ENCODE peak calls at places on chromosome 17, in four cellular contexts. X is ovary, R is adrenal gland, Z is breast epithelium. U is an unnamed sample.

GRCh38 chr17:14201595-14201994 is 35.1 kb downstream of the CDRT15 start:
- DNase-seq in X (no peak), R (peak; percentile 38), Z (no peak), U (peak; percentile 76)

GRCh38 chr17:77324227-77324626 is 183.5 kb downstream of the SEC14L1 start:
- DNase-seq in X (peak; percentile 52), R (no peak), Z (peak; percentile 17), U (peak; percentile 46)

GRCh38 chr17:6775871-6776405 is at the start of gene FBXO39:
- DNase-seq in X (peak; percentile 52), R (no peak), Z (no peak), U (no peak)

GRCh38 chr17:62995377-62995885 is 29.4 kb downstream of the TANC2 start:
- DNase-seq in X (no peak), R (peak; percentile 24), Z (no peak), U (peak; percentile 58)

GRCh38 chr17:10738516-10739258 is 8.9 kb upstream of the TMEM220 start:
- DNase-seq in X (no peak), R (no peak), Z (no peak), U (no peak)

GRCh38 chr17:8140413-8141029 is 11.7 kb downstream of the PER1 start:
- DNase-seq in X (no peak), R (no peak), Z (peak; percentile 38), U (peak; percentile 43)

GRCh38 chr17:72687941-72688340 is 404.5 kb downstream of the SLC39A11 start:
- DNase-seq in X (no peak), R (no peak), Z (no peak), U (no peak)

GRCh38 chr17:78862073-78863023 is 21.7 kb upstream of the USP36 start:
- DNase-seq in X (peak; percentile 80), R (peak; percentile 95), Z (peak; percentile 79), U (peak; percentile 83)

GRCh38 chr17:66713533-66714042 is 121.3 kb upstream of the CACNG5 start:
- DNase-seq in X (no peak), R (no peak), Z (no peak), U (no peak)

GRCh38 chr17:74427048-74427762 is 4.7 kb upstream of the GPRC5C start:
- DNase-seq in X (peak; percentile 63), R (no peak), Z (peak; percentile 62), U (peak; percentile 88)

GRCh38 chr17:71032746-71033273 is 863.5 kb downstream of the KCNJ2 start:
- DNase-seq in X (no peak), R (no peak), Z (no peak), U (no peak)

GRCh38 chr17:20787281-20787680 is 207.8 kb downstream of the CDRT15L2 start:
- DNase-seq in X (no peak), R (no peak), Z (no peak), U (no peak)

GRCh38 chr17:4747847-4748246 is 8.1 kb upstream of the CXCL16 start:
- DNase-seq in X (no peak), R (peak; percentile 56), Z (no peak), U (no peak)

GRCh38 chr17:70251704-70252103 is 82.4 kb downstream of the KCNJ2 start:
- DNase-seq in X (no peak), R (no peak), Z (peak; percentile 27), U (no peak)

GRCh38 chr17:59764292-59764741 is 56.9 kb downstream of the VMP1 start:
- DNase-seq in X (no peak), R (no peak), Z (no peak), U (no peak)

GRCh38 chr17:73215414-73215813 is 22.6 kb downstream of the COG1 start:
- DNase-seq in X (no peak), R (no peak), Z (no peak), U (no peak)

GRCh38 chr17:57552114-57552601 is 192.9 kb downstream of the CCDC182 start:
- DNase-seq in X (peak; percentile 77), R (no peak), Z (no peak), U (no peak)

GRCh38 chr17:57549996-57550395 is 195.1 kb downstream of the CCDC182 start:
- DNase-seq in X (no peak), R (peak; percentile 46), Z (no peak), U (no peak)

GRCh38 chr17:57550671-57551315 is 194.3 kb downstream of the CCDC182 start:
- DNase-seq in X (no peak), R (no peak), Z (no peak), U (no peak)

GRCh38 chr17:57553525-57553924 is 191.6 kb downstream of the CCDC182 start:
- DNase-seq in X (no peak), R (peak; percentile 90), Z (no peak), U (no peak)

DNA sequence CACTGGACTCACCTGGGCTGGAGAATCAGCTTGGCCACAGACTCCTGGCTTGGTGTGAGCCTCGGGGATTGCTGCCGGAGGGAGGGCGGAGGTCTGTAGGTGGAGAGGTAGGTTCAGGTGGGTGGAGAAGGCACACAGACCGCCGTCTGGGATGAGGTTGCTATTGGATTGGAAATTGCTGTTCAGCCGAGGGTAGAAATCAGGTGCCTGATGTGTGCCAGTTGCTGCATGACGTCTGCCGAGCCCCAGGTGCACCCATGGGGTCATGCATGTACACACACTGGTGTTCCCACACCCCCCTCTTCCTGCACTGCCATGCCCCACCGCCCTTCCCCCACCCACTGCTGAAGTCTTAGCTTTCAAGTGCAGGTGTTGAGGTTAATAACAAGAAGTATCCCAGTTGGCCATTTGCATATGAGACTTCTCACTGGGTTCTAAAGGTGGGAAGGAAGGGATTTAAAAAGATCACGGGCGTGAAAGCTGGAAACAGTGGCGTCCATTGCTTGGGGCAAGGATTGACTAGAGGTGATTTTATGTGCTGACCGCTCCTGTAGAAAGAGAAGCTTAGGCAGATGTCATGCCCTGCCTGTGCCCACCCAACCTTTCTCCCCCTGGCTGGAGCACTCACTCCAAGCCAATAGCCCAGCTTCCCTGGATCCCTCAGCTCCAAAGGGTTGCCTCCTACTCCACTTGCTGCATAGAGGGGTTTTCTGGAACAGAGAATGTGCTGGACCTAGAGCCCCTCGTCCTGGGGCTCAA is 193.6 kb downstream of the CCDC182 start:
- DNase-seq in X (no peak), R (no peak), Z (no peak), U (peak; percentile 95)
- TF ChIP-seq POLR2A in X (no peak), R (no peak), Z (no peak), U (no peak)

DNA sequence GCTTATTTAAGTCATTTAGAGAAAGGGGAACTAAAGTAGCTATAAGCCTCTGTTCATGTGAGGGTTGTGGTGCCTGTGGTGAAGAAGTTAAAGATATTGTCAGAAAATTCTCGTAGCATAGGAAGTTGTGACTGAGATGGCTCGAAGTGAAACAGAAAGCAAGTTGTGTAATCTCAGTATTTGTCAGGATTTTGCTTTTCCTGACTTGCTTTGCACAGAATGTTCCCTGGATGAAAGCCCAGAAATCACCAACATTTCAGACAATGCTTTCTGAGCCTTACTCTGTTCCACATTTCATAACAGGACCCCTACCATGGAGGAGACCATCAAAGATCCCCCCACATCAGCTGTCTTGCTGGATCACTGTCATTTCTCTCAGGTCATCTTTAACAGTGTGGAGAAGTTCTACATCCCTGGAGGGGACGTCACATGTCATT is 10.6 kb downstream of the CALCOCO2 start:
- DNase-seq in X (no peak), R (peak; percentile 58), Z (no peak), U (no peak)
- H3K4me1 ChIP-seq in X (peaks cover 7% of the 10 kb centered on the region), R (peaks cover 70% of the 10 kb centered on the region), Z (peaks cover 14% of the 10 kb centered on the region), U (peaks cover 30% of the 10 kb centered on the region)

GRCh38 chr17:50950002-50950877 is 84.1 kb upstream of the TOB1 start:
- DNase-seq in X (peak; percentile 87), R (peak; percentile 95), Z (peak; percentile 85), U (peak; percentile 87)
- TF ChIP-seq POLR2A in X (no peak), R (peak; percentile 51), Z (no peak), U (peak; percentile 71)

GRCh38 chr17:57782051-57782490 is 37.0 kb upstream of the CCDC182 start:
- DNase-seq in X (no peak), R (no peak), Z (no peak), U (no peak)
- H3K4me1 ChIP-seq in X (peaks cover 6% of the 10 kb centered on the region), R (peaks cover 27% of the 10 kb centered on the region), Z (no peaks in the 10 kb centered on the region), U (peaks cover 10% of the 10 kb centered on the region)

DNA sequence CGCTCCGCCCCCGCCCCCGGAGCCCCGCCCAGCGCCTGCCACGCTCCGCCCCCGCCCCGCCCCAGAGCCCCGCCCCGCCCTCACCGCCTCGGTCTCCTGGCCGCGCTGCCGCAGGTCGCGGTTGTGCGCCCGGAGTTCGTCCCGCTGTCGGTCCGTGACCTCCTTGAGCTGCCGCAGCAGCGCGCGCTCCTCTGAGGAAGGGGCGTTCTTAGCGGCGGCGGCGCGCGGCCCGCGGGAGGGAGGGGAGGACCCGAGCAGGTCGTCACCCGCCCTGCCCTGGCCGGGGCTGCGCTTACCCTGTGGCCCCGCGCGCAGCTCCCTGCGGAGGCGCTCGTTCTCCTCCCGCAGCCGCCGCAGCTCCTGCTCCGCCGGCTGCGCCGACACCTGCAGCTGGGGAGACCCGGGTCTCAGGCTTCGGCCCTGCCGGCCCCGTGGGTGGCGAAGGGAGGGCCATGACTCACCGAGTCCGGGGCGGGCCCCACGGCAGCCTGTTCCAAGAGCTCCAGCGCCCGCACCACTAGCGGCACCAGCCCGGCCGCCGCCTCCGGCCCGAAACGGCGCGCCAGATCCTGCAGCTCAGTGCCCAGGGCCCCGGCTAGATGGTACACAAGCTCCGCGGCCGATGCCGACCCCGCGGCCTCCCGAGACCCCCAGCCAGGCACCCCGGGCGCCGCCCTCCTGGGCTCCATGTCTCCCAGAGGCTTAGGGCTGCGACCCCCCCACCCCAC is 386 bp downstream of the RILP start:
- DNase-seq in X (peak; percentile 92), R (peak; percentile 92), Z (peak; percentile 81), U (peak; percentile 68)
- TF ChIP-seq POLR2A in X (peak; percentile 41), R (peak; percentile 86), Z (no peak), U (peak; percentile 83)

GRCh38 chr17:17732444-17732843 is 51.2 kb downstream of the RAI1 start:
- DNase-seq in X (no peak), R (no peak), Z (peak; percentile 76), U (no peak)
- H3K4me1 ChIP-seq in X (peaks cover 4% of the 10 kb centered on the region), R (peaks cover 51% of the 10 kb centered on the region), Z (peaks cover 20% of the 10 kb centered on the region), U (no peaks in the 10 kb centered on the region)

U was measured in Peyer's patch.